ENCODE peak calls at places on chromosomes 1 and 21, in seven cellular contexts. W is IMR-90, T is kidney, E is mesenchymal stem cell, A is trophoblast cell, X is HCT116, O is fibroblast of lung. S is an unnamed sample.
A peak's percentile ranks its signal among the peaks of the same experiment; 100 is the strongest.

GRCh38 chr1:217453816-217454215 is 177.1 kb downstream of the GPATCH2 start:
- DNase-seq in W (no peak), T (no peak), E (peak; percentile 23), A (no peak), X (no peak), O (no peak), S (no peak)

GRCh38 chr1:115869064-115869463 is 28.1 kb upstream of the NHLH2 start:
- DNase-seq in W (no peak), T (no peak), E (no peak), A (no peak), X (no peak), O (no peak), S (no peak)

GRCh38 chr1:245575710-245576109 is 420.9 kb downstream of the KIF26B start:
- DNase-seq in W (peak; percentile 8), T (no peak), E (peak; percentile 33), A (no peak), X (no peak), O (peak; percentile 42), S (no peak)

GRCh38 chr1:246069581-246069980 is 437.5 kb downstream of the SMYD3 start:
- DNase-seq in W (no peak), T (no peak), E (no peak), A (no peak), X (no peak), O (no peak), S (no peak)

GRCh38 chr1:47326271-47326670 is 7.3 kb upstream of the CMPK1 start:
- DNase-seq in W (no peak), T (no peak), E (no peak), A (no peak), X (no peak), O (no peak), S (no peak)

GRCh38 chr1:149931212-149931805 is 3.7 kb upstream of the SF3B4 start:
- DNase-seq in W (peak; percentile 16), T (no peak), E (no peak), A (no peak), X (no peak), O (no peak), S (no peak)

GRCh38 chr1:20521960-20522861 is 14.3 kb upstream of the MUL1 start:
- DNase-seq in W (peak; percentile 74), T (no peak), E (peak; percentile 78), A (peak; percentile 96), X (peak; percentile 81), O (peak; percentile 50), S (peak; percentile 30)

GRCh38 chr1:198007687-198008627 is 90.8 kb downstream of the LHX9 start:
- DNase-seq in W (peak; percentile 7), T (no peak), E (peak; percentile 9), A (no peak), X (no peak), O (peak; percentile 44), S (no peak)

GRCh38 chr1:218369688-218370511 is 24.8 kb downstream of the TGFB2 start:
- DNase-seq in W (peak; percentile 86), T (no peak), E (peak; percentile 94), A (peak; percentile 90), X (no peak), O (peak; percentile 90), S (no peak)

GRCh38 chr1:191888996-191889622 is 269.2 kb upstream of the RGS18 start:
- DNase-seq in W (peak; percentile 18), T (no peak), E (no peak), A (no peak), X (no peak), O (no peak), S (no peak)

GRCh38 chr21:46196733-46197132 is 12.5 kb upstream of the SPATC1L start:
- DNase-seq in W (no peak), T (peak; percentile 48), E (no peak), A (no peak), X (no peak), O (no peak), S (no peak)

GRCh38 chr1:192159769-192160168 is 1.5 kb downstream of the RGS18 start:
- DNase-seq in W (no peak), T (no peak), E (no peak), A (no peak), X (no peak), O (no peak), S (no peak)

GRCh38 chr1:58104960-58105359 is 441.6 kb downstream of the OMA1 start:
- DNase-seq in W (no peak), T (no peak), E (no peak), A (no peak), X (no peak), O (no peak), S (peak; percentile 59)

GRCh38 chr1:60503216-60503615 is 429.6 kb upstream of the C1orf87 start:
- DNase-seq in W (no peak), T (no peak), E (no peak), A (no peak), X (no peak), O (no peak), S (no peak)

GRCh38 chr1:65538664-65539063 is 118.2 kb downstream of the LEPR start:
- DNase-seq in W (no peak), T (no peak), E (no peak), A (no peak), X (no peak), O (no peak), S (no peak)

GRCh38 chr1:63593887-63594617 is 841 bp downstream of the PGM1 start:
- DNase-seq in W (peak; percentile 33), T (peak; percentile 91), E (peak; percentile 51), A (peak; percentile 96), X (peak; percentile 67), O (peak; percentile 76), S (no peak)

GRCh38 chr1:182835811-182836210 is 3.3 kb upstream of the DHX9 start:
- DNase-seq in W (no peak), T (no peak), E (no peak), A (no peak), X (no peak), O (no peak), S (no peak)
- H3K9ac ChIP-seq in W (no peak overlapping the region), T (no peak overlapping the region), E (no peak overlapping the region), A (peak overlapping the region; percentile 33), X (no peak overlapping the region), O (no peak overlapping the region), S (no peak overlapping the region)

DNA sequence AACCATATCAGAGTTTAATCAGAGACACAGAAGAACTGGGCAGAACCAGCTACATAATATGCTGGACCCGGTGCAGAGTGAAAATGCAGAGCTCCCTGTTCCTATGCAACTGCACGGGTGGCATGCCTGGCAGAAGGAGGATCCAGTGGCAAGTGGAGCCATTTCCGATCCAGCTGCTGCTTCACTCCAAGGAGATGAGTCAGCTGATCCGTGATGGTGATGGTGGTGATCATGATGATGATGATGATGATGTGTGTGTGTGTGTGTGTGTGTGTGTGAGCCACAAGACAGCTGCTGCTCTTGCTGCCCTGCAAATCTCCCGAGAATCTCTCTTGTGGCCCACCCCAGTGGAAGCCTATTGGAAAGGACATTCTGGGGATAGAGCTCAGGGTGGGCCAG is 133.0 kb downstream of the URB2 start:
- DNase-seq in W (peak; percentile 45), T (no peak), E (no peak), A (peak; percentile 30), X (no peak), O (peak; percentile 85), S (no peak)
- H3K9ac ChIP-seq in W (no peak overlapping the region), T (no peak overlapping the region), E (no peak overlapping the region), A (no peak overlapping the region), X (no peak overlapping the region), O (no peak overlapping the region), S (no peak overlapping the region)

GRCh38 chr1:157819215-157819614 is 705 bp downstream of the FCRL1 start:
- DNase-seq in W (no peak), T (no peak), E (no peak), A (no peak), X (no peak), O (no peak), S (no peak)

GRCh38 chr1:157813269-157813668 is 6.7 kb downstream of the FCRL1 start:
- DNase-seq in W (no peak), T (no peak), E (no peak), A (no peak), X (no peak), O (no peak), S (no peak)
- H3K9ac ChIP-seq in W (no peak overlapping the region), T (no peak overlapping the region), E (no peak overlapping the region), A (no peak overlapping the region), X (no peak overlapping the region), O (no peak overlapping the region), S (no peak overlapping the region)

GRCh38 chr1:211518330-211519289 is 26.6 kb upstream of the RD3 start:
- DNase-seq in W (no peak), T (no peak), E (no peak), A (no peak), X (no peak), O (no peak), S (no peak)

GRCh38 chr1:211521102-211521815 is 29.3 kb upstream of the RD3 start:
- DNase-seq in W (no peak), T (no peak), E (no peak), A (no peak), X (no peak), O (no peak), S (no peak)

GRCh38 chr1:211520641-211521040 is 28.7 kb upstream of the RD3 start:
- DNase-seq in W (no peak), T (no peak), E (peak; percentile 7), A (peak; percentile 28), X (no peak), O (peak; percentile 30), S (no peak)

GRCh38 chr1:211517006-211517405 is 25.0 kb upstream of the RD3 start:
- DNase-seq in W (no peak), T (no peak), E (no peak), A (no peak), X (no peak), O (no peak), S (no peak)

GRCh38 chr1:211519602-211520001 is 27.6 kb upstream of the RD3 start:
- DNase-seq in W (no peak), T (no peak), E (no peak), A (no peak), X (no peak), O (no peak), S (no peak)
- H3K9ac ChIP-seq in W (no peak overlapping the region), T (no peak overlapping the region), E (no peak overlapping the region), A (no peak overlapping the region), X (no peak overlapping the region), O (no peak overlapping the region), S (no peak overlapping the region)

GRCh38 chr1:24206516-24207394 is 19.7 kb upstream of the IFNLR1 start:
- DNase-seq in W (no peak), T (peak; percentile 42), E (no peak), A (no peak), X (no peak), O (no peak), S (no peak)

GRCh38 chr1:24204116-24204515 is 17.0 kb upstream of the IFNLR1 start:
- DNase-seq in W (no peak), T (peak; percentile 41), E (no peak), A (no peak), X (no peak), O (no peak), S (no peak)

GRCh38 chr1:24207709-24208108 is 20.6 kb upstream of the IFNLR1 start:
- DNase-seq in W (no peak), T (no peak), E (no peak), A (no peak), X (no peak), O (no peak), S (no peak)

GRCh38 chr1:24203404-24203803 is 16.3 kb upstream of the IFNLR1 start:
- DNase-seq in W (no peak), T (peak; percentile 65), E (no peak), A (no peak), X (peak; percentile 18), O (no peak), S (no peak)

GRCh38 chr1:24205701-24206464 is 18.8 kb upstream of the IFNLR1 start:
- DNase-seq in W (no peak), T (peak; percentile 62), E (no peak), A (no peak), X (no peak), O (no peak), S (no peak)
- H3K9ac ChIP-seq in W (no peak overlapping the region), T (no peak overlapping the region), E (no peak overlapping the region), A (no peak overlapping the region), X (no peak overlapping the region), O (no peak overlapping the region), S (no peak overlapping the region)